ENCODE peak calls at places on chromosomes 5 and 9, in ten cellular contexts. M is cardiac fibroblast; B is neuronal stem cell; X is CD4-positive, alpha-beta memory T cell; A is RWPE1; G is GM19239; F is A549; L is SIG-M5; U is endothelial cell; I is posterior vena cava. P is an unnamed sample.

GRCh38 chr5:62431735-62432617 is 19.4 kb downstream of the IPO11 start:
- DNase-seq in U (no peak), X (no peak), M (peak; percentile 55), F (no peak), A (no peak), B (no peak), L (no peak), G (no peak), I (no peak), P (peak; percentile 65)

GRCh38 chr5:80588858-80589540 is 18.9 kb upstream of the ANKRD34B start:
- DNase-seq in X (no peak), L (no peak), I (no peak), G (no peak), M (no peak), U (no peak), A (no peak), F (no peak), B (no peak), P (no peak)

GRCh38 chr9:4334439-4334838 is 34.6 kb upstream of the GLIS3 start:
- DNase-seq in G (no peak), L (no peak), I (no peak), U (peak; percentile 12), F (peak; percentile 79), X (no peak), A (no peak), B (no peak), M (peak; percentile 54), P (no peak)

GRCh38 chr5:156491766-156492165 is 164.8 kb downstream of the SGCD start:
- DNase-seq in I (no peak), X (no peak), G (no peak), A (no peak), M (no peak), U (no peak), B (no peak), F (no peak), L (no peak), P (no peak)

GRCh38 chr5:178284095-178284675 is 51.6 kb upstream of the PHYKPL start:
- DNase-seq in G (no peak), X (no peak), I (no peak), L (no peak), B (no peak), M (no peak), U (no peak), F (peak; percentile 43), A (no peak), P (peak; percentile 31)

GRCh38 chr9:14207352-14207995 is 106.5 kb downstream of the NFIB start:
- DNase-seq in U (no peak), L (no peak), F (no peak), B (no peak), A (no peak), M (no peak), G (no peak), X (no peak), I (no peak), P (no peak)

GRCh38 chr5:150609843-150610584 is 30.4 kb upstream of the SYNPO start:
- DNase-seq in U (no peak), X (no peak), B (no peak), M (no peak), I (peak; percentile 88), F (no peak), A (no peak), G (no peak), L (no peak), P (no peak)

GRCh38 chr5:108884736-108885135 is 137.0 kb downstream of the FER start:
- DNase-seq in U (no peak), I (no peak), B (no peak), M (peak; percentile 89), F (peak; percentile 5), A (no peak), X (no peak), L (no peak), G (no peak), P (no peak)

GRCh38 chr9:127612993-127613954 is 1.2 kb downstream of the STXBP1 start:
- DNase-seq in G (no peak), A (peak; percentile 75), I (peak; percentile 95), X (peak; percentile 58), L (no peak), U (peak; percentile 65), B (no peak), F (peak; percentile 56), M (peak; percentile 62), P (no peak)

GRCh38 chr5:13408616-13409015 is 535.9 kb downstream of the DNAH5 start:
- DNase-seq in I (no peak), B (no peak), U (no peak), L (no peak), G (no peak), A (no peak), X (no peak), M (no peak), F (no peak), P (no peak)

GRCh38 chr9:121354141-121354540 is 15.9 kb downstream of the STOM start:
- DNase-seq in U (no peak), L (no peak), X (no peak), F (no peak), A (no peak), I (no peak), M (peak; percentile 88), B (no peak), G (no peak), P (no peak)

GRCh38 chr5:1190915-1191314 is 10.5 kb upstream of the SLC6A19 start:
- DNase-seq in G (no peak), L (peak; percentile 4), U (no peak), A (no peak), B (no peak), F (no peak), X (no peak), M (no peak), I (no peak), P (peak; percentile 50)

GRCh38 chr5:53936481-53937352 is 373.7 kb downstream of the ARL15 start:
- DNase-seq in X (no peak), L (no peak), A (no peak), B (no peak), U (no peak), F (no peak), G (no peak), I (no peak), M (peak; percentile 63), P (no peak)